ENCODE peak calls at places on chromosomes 1 and 21, in four cellular contexts. One of them, this sample, is unnamed.

GRCh38 chr1:89701746-89702241 is 68.9 kb downstream of the LRRC8C start:
- DNase-seq in fibroblast of lung: peak
- DNase-seq in A673: no peak
- DNase-seq in bronchial epithelial cell: no peak
- DNase-seq in this sample: peak

GRCh38 chr21:42002421-42002958 is 7.7 kb downstream of the ZBTB21 start:
- DNase-seq in A673: no peak
- DNase-seq in fibroblast of lung: peak
- DNase-seq in bronchial epithelial cell: peak
- DNase-seq in this sample: peak

GRCh38 chr1:156346636-156347035 is 8.3 kb downstream of the TSACC start:
- DNase-seq in bronchial epithelial cell: no peak
- DNase-seq in fibroblast of lung: peak
- DNase-seq in A673: no peak
- DNase-seq in this sample: peak

GRCh38 chr1:12290828-12291227 is 61.0 kb downstream of the VPS13D start:
- DNase-seq in A673: no peak
- DNase-seq in bronchial epithelial cell: no peak
- DNase-seq in fibroblast of lung: no peak
- DNase-seq in this sample: no peak

GRCh38 chr1:183039985-183040447 is 16.8 kb downstream of the LAMC1 start:
- DNase-seq in A673: peak
- DNase-seq in fibroblast of lung: peak
- DNase-seq in bronchial epithelial cell: peak
- DNase-seq in this sample: peak

GRCh38 chr1:108053291-108054023 is 88.5 kb upstream of the VAV3 start:
- DNase-seq in bronchial epithelial cell: peak
- DNase-seq in fibroblast of lung: peak
- DNase-seq in A673: no peak
- DNase-seq in this sample: peak

GRCh38 chr1:237164406-237165352 is 122.7 kb downstream of the RYR2 start:
- DNase-seq in A673: no peak
- DNase-seq in bronchial epithelial cell: no peak
- DNase-seq in fibroblast of lung: no peak
- DNase-seq in this sample: no peak

GRCh38 chr1:156815307-156815826 is 1.3 kb downstream of the SH2D2A start:
- DNase-seq in bronchial epithelial cell: peak
- DNase-seq in A673: no peak
- DNase-seq in fibroblast of lung: peak
- DNase-seq in this sample: peak

GRCh38 chr1:19009882-19010321 is 53.4 kb upstream of the IFFO2 start:
- DNase-seq in A673: no peak
- DNase-seq in bronchial epithelial cell: peak
- DNase-seq in fibroblast of lung: peak
- DNase-seq in this sample: peak

GRCh38 chr1:231093158-231093922 is 53.3 kb upstream of the FAM89A start:
- DNase-seq in A673: no peak
- DNase-seq in fibroblast of lung: peak
- DNase-seq in bronchial epithelial cell: no peak
- DNase-seq in this sample: peak

GRCh38 chr1:12591267-12591938 is 26.6 kb downstream of the DHRS3 start:
- DNase-seq in A673: no peak
- DNase-seq in fibroblast of lung: peak
- DNase-seq in bronchial epithelial cell: no peak
- DNase-seq in this sample: no peak

GRCh38 chr21:39006653-39007417 is 176.4 kb downstream of the PSMG1 start:
- DNase-seq in A673: no peak
- DNase-seq in fibroblast of lung: no peak
- DNase-seq in bronchial epithelial cell: peak
- DNase-seq in this sample: peak

GRCh38 chr1:28136636-28137613 is 39.6 kb downstream of the PTAFR start:
- DNase-seq in bronchial epithelial cell: peak
- DNase-seq in A673: no peak
- DNase-seq in fibroblast of lung: peak
- DNase-seq in this sample: peak

GRCh38 chr1:77639056-77639455 is 43.4 kb downstream of the ZZZ3 start:
- DNase-seq in bronchial epithelial cell: peak
- DNase-seq in fibroblast of lung: peak
- DNase-seq in A673: no peak
- DNase-seq in this sample: peak

GRCh38 chr1:204264805-204265204 is 51.0 kb upstream of the GOLT1A start:
- DNase-seq in bronchial epithelial cell: no peak
- DNase-seq in fibroblast of lung: no peak
- DNase-seq in A673: no peak
- DNase-seq in this sample: no peak

GRCh38 chr1:62588000-62588399 is 9.3 kb upstream of the ANGPTL3 start:
- DNase-seq in bronchial epithelial cell: no peak
- DNase-seq in A673: no peak
- DNase-seq in fibroblast of lung: peak
- DNase-seq in this sample: peak

GRCh38 chr1:62589321-62589720 is 8.0 kb upstream of the ANGPTL3 start:
- DNase-seq in bronchial epithelial cell: no peak
- DNase-seq in fibroblast of lung: peak
- DNase-seq in A673: no peak
- DNase-seq in this sample: peak

GRCh38 chr1:62590970-62591368 is 6.4 kb upstream of the ANGPTL3 start:
- DNase-seq in fibroblast of lung: no peak
- DNase-seq in bronchial epithelial cell: no peak
- DNase-seq in A673: no peak
- DNase-seq in this sample: no peak

GRCh38 chr1:62590255-62590969 is 6.9 kb upstream of the ANGPTL3 start:
- DNase-seq in fibroblast of lung: peak
- DNase-seq in bronchial epithelial cell: no peak
- DNase-seq in A673: no peak
- DNase-seq in this sample: no peak

DNA sequence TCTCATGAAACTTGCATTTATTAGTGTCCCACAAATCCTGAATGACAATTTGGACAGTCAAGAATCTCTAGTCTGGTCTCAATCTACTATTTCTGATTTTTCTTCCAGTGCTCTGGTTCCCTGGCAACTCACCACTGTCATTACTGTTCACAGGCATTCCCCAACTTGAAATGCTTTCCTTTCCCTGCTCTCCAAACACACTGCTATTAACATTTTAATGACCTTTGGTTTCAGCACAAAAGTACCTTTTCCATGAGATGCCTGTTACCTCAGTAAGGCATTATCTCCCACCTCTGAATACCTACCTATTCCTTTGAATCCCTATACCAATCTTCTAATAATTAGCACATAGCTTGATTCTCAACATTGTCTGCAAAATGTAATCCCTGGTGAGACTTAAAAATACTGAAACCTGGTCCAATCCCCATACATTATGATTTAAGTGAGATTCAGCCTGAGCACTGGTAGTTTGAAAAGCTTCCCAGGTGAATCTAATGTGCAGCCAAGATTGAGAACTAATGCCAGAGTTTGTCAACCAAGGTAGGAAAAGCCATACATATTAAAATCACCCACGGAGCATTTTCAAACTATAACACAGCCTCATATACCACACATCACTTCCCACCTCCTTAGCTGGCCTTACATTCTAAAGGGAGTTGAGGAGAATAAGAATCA is 11.7 kb upstream of the ANGPTL3 start:
- DNase-seq in bronchial epithelial cell: no peak
- DNase-seq in A673: no peak
- DNase-seq in fibroblast of lung: no peak
- DNase-seq in this sample: no peak
- H3K4me3 ChIP-seq in bronchial epithelial cell: no peak
- H3K4me3 ChIP-seq in A673: no peak
- H3K4me3 ChIP-seq in fibroblast of lung: no peak
- H3K4me3 ChIP-seq in this sample: no peak

GRCh38 chr1:200263203-200263602 is 146.6 kb downstream of the ZNF281 start:
- DNase-seq in A673: no peak
- DNase-seq in bronchial epithelial cell: no peak
- DNase-seq in fibroblast of lung: no peak
- DNase-seq in this sample: no peak
- H3K4me3 ChIP-seq in A673: no peak
- H3K4me3 ChIP-seq in bronchial epithelial cell: no peak
- H3K4me3 ChIP-seq in fibroblast of lung: no peak
- H3K4me3 ChIP-seq in this sample: no peak

DNA sequence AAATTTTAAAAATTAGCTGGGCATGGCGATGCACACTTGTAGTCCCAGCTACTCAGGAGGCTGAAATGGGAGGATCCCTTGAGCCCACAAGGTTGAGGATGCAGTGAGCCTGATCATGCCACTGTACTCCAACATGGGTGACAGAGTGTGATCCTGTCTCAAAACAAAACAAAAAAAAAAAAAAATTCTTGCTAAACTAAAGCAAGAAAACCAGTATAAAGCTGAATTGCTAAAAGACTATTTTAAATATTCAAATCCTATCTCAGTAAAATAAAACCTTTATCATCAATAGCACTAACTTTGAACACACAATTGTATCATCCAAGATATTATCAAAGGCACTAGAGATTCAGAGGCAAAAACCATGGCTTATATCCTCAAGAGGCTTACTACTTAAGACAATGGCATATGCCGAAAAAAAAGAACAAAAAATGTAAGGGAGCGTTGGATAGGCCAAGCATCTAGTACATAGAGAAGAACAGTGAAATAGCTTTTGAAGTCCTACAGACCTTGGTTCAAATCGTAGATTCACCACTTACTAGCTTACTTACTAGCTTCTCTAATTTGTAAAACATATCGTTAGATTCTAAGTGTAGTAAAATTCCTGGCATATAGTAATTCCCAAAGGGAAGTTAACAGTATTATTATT is 3.6 kb downstream of the EPS15 start:
- DNase-seq in bronchial epithelial cell: no peak
- DNase-seq in fibroblast of lung: no peak
- DNase-seq in A673: no peak
- DNase-seq in this sample: no peak
- H3K4me3 ChIP-seq in bronchial epithelial cell: no peak
- H3K4me3 ChIP-seq in fibroblast of lung: no peak
- H3K4me3 ChIP-seq in A673: peak
- H3K4me3 ChIP-seq in this sample: no peak

GRCh38 chr21:32587112-32587511 is 1.8 kb upstream of the TCP10L start:
- DNase-seq in A673: no peak
- DNase-seq in bronchial epithelial cell: no peak
- DNase-seq in fibroblast of lung: no peak
- DNase-seq in this sample: no peak
- H3K4me3 ChIP-seq in A673: no peak
- H3K4me3 ChIP-seq in bronchial epithelial cell: no peak
- H3K4me3 ChIP-seq in fibroblast of lung: no peak
- H3K4me3 ChIP-seq in this sample: no peak

GRCh38 chr21:29157084-29157483 is 26.6 kb downstream of the MAP3K7CL start:
- DNase-seq in A673: no peak
- DNase-seq in bronchial epithelial cell: no peak
- DNase-seq in fibroblast of lung: no peak
- DNase-seq in this sample: no peak

GRCh38 chr21:29154270-29154669 is 23.8 kb downstream of the MAP3K7CL start:
- DNase-seq in fibroblast of lung: no peak
- DNase-seq in A673: no peak
- DNase-seq in bronchial epithelial cell: no peak
- DNase-seq in this sample: no peak

GRCh38 chr21:29155933-29156260 is 25.5 kb downstream of the MAP3K7CL start:
- DNase-seq in A673: no peak
- DNase-seq in fibroblast of lung: no peak
- DNase-seq in bronchial epithelial cell: no peak
- DNase-seq in this sample: no peak

GRCh38 chr21:29152936-29153335 is 22.5 kb downstream of the MAP3K7CL start:
- DNase-seq in bronchial epithelial cell: peak
- DNase-seq in fibroblast of lung: peak
- DNase-seq in A673: no peak
- DNase-seq in this sample: peak

GRCh38 chr21:29155118-29155932 is 24.9 kb downstream of the MAP3K7CL start:
- DNase-seq in fibroblast of lung: peak
- DNase-seq in A673: peak
- DNase-seq in bronchial epithelial cell: peak
- DNase-seq in this sample: peak
- H3K4me3 ChIP-seq in fibroblast of lung: peak
- H3K4me3 ChIP-seq in A673: peak
- H3K4me3 ChIP-seq in bronchial epithelial cell: peak
- H3K4me3 ChIP-seq in this sample: peak

GRCh38 chr1:155309423-155310021 is 856 bp downstream of the FDPS start:
- DNase-seq in A673: peak
- DNase-seq in fibroblast of lung: no peak
- DNase-seq in bronchial epithelial cell: no peak
- DNase-seq in this sample: peak
- H3K4me3 ChIP-seq in A673: peak
- H3K4me3 ChIP-seq in fibroblast of lung: peak
- H3K4me3 ChIP-seq in bronchial epithelial cell: peak
- H3K4me3 ChIP-seq in this sample: peak

GRCh38 chr1:119004781-119005180 is 16.6 kb upstream of the TBX15 start:
- DNase-seq in bronchial epithelial cell: no peak
- DNase-seq in A673: no peak
- DNase-seq in fibroblast of lung: no peak
- DNase-seq in this sample: no peak

GRCh38 chr1:119005870-119006405 is 17.8 kb upstream of the TBX15 start:
- DNase-seq in fibroblast of lung: no peak
- DNase-seq in A673: no peak
- DNase-seq in bronchial epithelial cell: no peak
- DNase-seq in this sample: no peak

GRCh38 chr1:119007672-119008482 is 19.7 kb upstream of the TBX15 start:
- DNase-seq in bronchial epithelial cell: no peak
- DNase-seq in A673: no peak
- DNase-seq in fibroblast of lung: no peak
- DNase-seq in this sample: no peak

GRCh38 chr1:119007343-119007671 is 19.2 kb upstream of the TBX15 start:
- DNase-seq in bronchial epithelial cell: no peak
- DNase-seq in A673: no peak
- DNase-seq in fibroblast of lung: no peak
- DNase-seq in this sample: no peak

GRCh38 chr1:119006406-119007279 is 18.5 kb upstream of the TBX15 start:
- DNase-seq in A673: peak
- DNase-seq in bronchial epithelial cell: no peak
- DNase-seq in fibroblast of lung: no peak
- DNase-seq in this sample: no peak
- H3K4me3 ChIP-seq in A673: no peak
- H3K4me3 ChIP-seq in bronchial epithelial cell: no peak
- H3K4me3 ChIP-seq in fibroblast of lung: no peak
- H3K4me3 ChIP-seq in this sample: peak

GRCh38 chr1:150511551-150511950 is 3.6 kb downstream of the ECM1 start:
- DNase-seq in bronchial epithelial cell: no peak
- DNase-seq in fibroblast of lung: no peak
- DNase-seq in A673: no peak
- DNase-seq in this sample: no peak
- H3K4me3 ChIP-seq in bronchial epithelial cell: no peak
- H3K4me3 ChIP-seq in fibroblast of lung: no peak
- H3K4me3 ChIP-seq in A673: no peak
- H3K4me3 ChIP-seq in this sample: no peak